ENCODE peak calls at places on chromosomes 1 and 21, in four cellular contexts. C is left lung; R is stimulated activated CD4-positive, alpha-beta T cell treated with anti-CD3 and anti-CD28 coated beads, Interleukin-1b, Interleukin-23, amount 100 ng/mL, for 4 hours; M is DMS 273 treated with DMSO at 0.1 percent for 48 hours. A is an unnamed sample.

GRCh38 chr1:54886724-54887664 is at the start of gene DHCR24:
- DNase-seq in R (peak), M (peak), C (peak), A (peak)

GRCh38 chr1:54172614-54173312 is 20.0 kb upstream of the CDCP2 start:
- DNase-seq in R (no peak), M (no peak), C (no peak), A (no peak)

GRCh38 chr1:37919277-37919676 is 27.6 kb downstream of the INPP5B start:
- DNase-seq in C (no peak), M (no peak), R (no peak), A (no peak)

GRCh38 chr1:30933874-30934252 is 25.3 kb upstream of the SDC3 start:
- DNase-seq in C (peak), R (no peak), M (no peak), A (no peak)

GRCh38 chr1:15328785-15329480 is 80.8 kb upstream of the EFHD2 start:
- DNase-seq in M (no peak), C (no peak), R (no peak), A (peak)

GRCh38 chr1:230384380-230385172 is 41.6 kb downstream of the PGBD5 start:
- DNase-seq in R (no peak), C (no peak), M (no peak), A (no peak)

GRCh38 chr21:22106720-22107410 is 1108.7 kb downstream of the NCAM2 start:
- DNase-seq in M (no peak), R (no peak), C (no peak), A (no peak)

GRCh38 chr1:204479387-204480136 is 15.0 kb downstream of the PIK3C2B start:
- DNase-seq in M (no peak), R (no peak), C (no peak), A (no peak)

GRCh38 chr1:159008744-159009188 is 941 bp upstream of the IFI16 start:
- DNase-seq in C (no peak), R (peak), M (no peak), A (no peak)

GRCh38 chr1:91804546-91805023 is 81.4 kb downstream of the TGFBR3 start:
- DNase-seq in C (no peak), M (no peak), R (peak), A (no peak)

GRCh38 chr1:116122955-116123757 is 12.0 kb downstream of the MAB21L3 start:
- DNase-seq in C (no peak), R (no peak), M (no peak), A (no peak)

GRCh38 chr1:112358798-112359408 is 37.1 kb upstream of the CTTNBP2NL start:
- DNase-seq in R (peak), M (peak), C (peak), A (peak)

GRCh38 chr1:220391426-220391825 is 119.2 kb upstream of the RAB3GAP2 start:
- DNase-seq in R (no peak), C (no peak), M (no peak), A (no peak)

GRCh38 chr1:233005703-233006102 is 55.3 kb downstream of the NTPCR start:
- DNase-seq in M (no peak), C (no peak), R (no peak), A (no peak)

GRCh38 chr1:12615166-12615915 is 2.7 kb downstream of the DHRS3 start:
- DNase-seq in R (no peak), M (no peak), C (no peak), A (peak)

GRCh38 chr1:47575855-47576757 is 138.3 kb downstream of the FOXD2 start:
- DNase-seq in R (no peak), C (no peak), M (no peak), A (no peak)

GRCh38 chr1:27031235-27032118 is 18.8 kb upstream of the TENT5B start:
- DNase-seq in R (no peak), C (peak), M (no peak), A (peak)

GRCh38 chr1:62452951-62453350 is 16.1 kb downstream of the USP1 start:
- DNase-seq in M (no peak), R (no peak), C (no peak), A (no peak)

GRCh38 chr1:12502300-12503109 is 115.5 kb downstream of the DHRS3 start:
- DNase-seq in R (no peak), M (no peak), C (no peak), A (no peak)

GRCh38 chr1:116514708-116515525 is 55.9 kb downstream of the CD58 start:
- DNase-seq in R (peak), M (no peak), C (no peak), A (no peak)

GRCh38 chr1:209530990-209531389 is 52.5 kb upstream of the CAMK1G start:
- DNase-seq in C (no peak), M (no peak), R (no peak), A (no peak)

GRCh38 chr1:60596791-60597748 is 485.3 kb upstream of the NFIA start:
- DNase-seq in R (no peak), M (no peak), C (no peak), A (no peak)

GRCh38 chr1:241440904-241441303 is 78.7 kb downstream of the FH start:
- DNase-seq in C (no peak), R (no peak), M (no peak), A (no peak)

GRCh38 chr1:58574816-58575215 is 2.2 kb downstream of the TACSTD2 start:
- DNase-seq in C (no peak), M (no peak), R (no peak), A (no peak)

GRCh38 chr21:44765231-44766013 is 36.2 kb downstream of the UBE2G2 start:
- DNase-seq in C (no peak), M (no peak), R (no peak), A (no peak)

GRCh38 chr1:110319332-110320167 is 19.6 kb upstream of the RBM15 start:
- DNase-seq in M (no peak), R (no peak), C (no peak), A (no peak)

GRCh38 chr1:223276029-223276428 is 87.9 kb downstream of the SUSD4 start:
- DNase-seq in C (no peak), R (no peak), M (no peak), A (no peak)

GRCh38 chr1:114118351-114118990 is 35.2 kb downstream of the SYT6 start:
- DNase-seq in M (no peak), C (no peak), R (no peak), A (no peak)